ENCODE peak calls at places on chromosomes 16 and 17, in seven cellular contexts. One of them, this sample, is unnamed.
A peak's percentile ranks its signal among the peaks of the same experiment; 100 is the strongest.

GRCh38 chr16:30351586-30352419 is 3.3 kb downstream of the CD2BP2 start:
- DNase-seq in NCI-H146: no peak
- DNase-seq in amniotic stem cell: peak; percentile 33
- DNase-seq in left colon: no peak
- DNase-seq in stimulated activated CD4-positive, alpha-beta T cell treated with anti-CD3 and anti-CD28 coated beads, Interleukin-1b, Interleukin-23, amount 100 ng/mL, for 24 hours: no peak
- DNase-seq in HuH-7: no peak
- DNase-seq in immature natural killer cell: no peak
- DNase-seq in this sample: no peak

GRCh38 chr16:77459534-77460412 is 24.9 kb upstream of the ADAMTS18 start:
- DNase-seq in NCI-H146: no peak
- DNase-seq in amniotic stem cell: no peak
- DNase-seq in left colon: no peak
- DNase-seq in stimulated activated CD4-positive, alpha-beta T cell treated with anti-CD3 and anti-CD28 coated beads, Interleukin-1b, Interleukin-23, amount 100 ng/mL, for 24 hours: no peak
- DNase-seq in HuH-7: no peak
- DNase-seq in immature natural killer cell: no peak
- DNase-seq in this sample: no peak

GRCh38 chr17:17906418-17907215 is 65.6 kb downstream of the TOM1L2 start:
- DNase-seq in NCI-H146: no peak
- DNase-seq in amniotic stem cell: no peak
- DNase-seq in left colon: no peak
- DNase-seq in stimulated activated CD4-positive, alpha-beta T cell treated with anti-CD3 and anti-CD28 coated beads, Interleukin-1b, Interleukin-23, amount 100 ng/mL, for 24 hours: no peak
- DNase-seq in HuH-7: no peak
- DNase-seq in immature natural killer cell: no peak
- DNase-seq in this sample: no peak

GRCh38 chr16:82701302-82702022 is 74.7 kb downstream of the CDH13 start:
- DNase-seq in NCI-H146: no peak
- DNase-seq in amniotic stem cell: no peak
- DNase-seq in left colon: no peak
- DNase-seq in stimulated activated CD4-positive, alpha-beta T cell treated with anti-CD3 and anti-CD28 coated beads, Interleukin-1b, Interleukin-23, amount 100 ng/mL, for 24 hours: no peak
- DNase-seq in HuH-7: no peak
- DNase-seq in immature natural killer cell: no peak
- DNase-seq in this sample: no peak

GRCh38 chr16:77700846-77701245 is 21.5 kb upstream of the NUDT7 start:
- DNase-seq in NCI-H146: no peak
- DNase-seq in amniotic stem cell: no peak
- DNase-seq in left colon: no peak
- DNase-seq in stimulated activated CD4-positive, alpha-beta T cell treated with anti-CD3 and anti-CD28 coated beads, Interleukin-1b, Interleukin-23, amount 100 ng/mL, for 24 hours: no peak
- DNase-seq in HuH-7: no peak
- DNase-seq in immature natural killer cell: no peak
- DNase-seq in this sample: no peak

GRCh38 chr16:9060225-9060624 is 31.2 kb upstream of the HAPSTR1 start:
- DNase-seq in NCI-H146: no peak
- DNase-seq in amniotic stem cell: no peak
- DNase-seq in left colon: no peak
- DNase-seq in stimulated activated CD4-positive, alpha-beta T cell treated with anti-CD3 and anti-CD28 coated beads, Interleukin-1b, Interleukin-23, amount 100 ng/mL, for 24 hours: no peak
- DNase-seq in HuH-7: no peak
- DNase-seq in immature natural killer cell: no peak
- DNase-seq in this sample: no peak

GRCh38 chr17:36878216-36878615 is 59.1 kb upstream of the LHX1 start:
- DNase-seq in NCI-H146: no peak
- DNase-seq in amniotic stem cell: no peak
- DNase-seq in left colon: no peak
- DNase-seq in stimulated activated CD4-positive, alpha-beta T cell treated with anti-CD3 and anti-CD28 coated beads, Interleukin-1b, Interleukin-23, amount 100 ng/mL, for 24 hours: no peak
- DNase-seq in HuH-7: no peak
- DNase-seq in immature natural killer cell: no peak
- DNase-seq in this sample: no peak

GRCh38 chr17:78933025-78933958 is 8.1 kb upstream of the TIMP2 start:
- DNase-seq in NCI-H146: peak; percentile 53
- DNase-seq in amniotic stem cell: peak; percentile 89
- DNase-seq in left colon: peak; percentile 24
- DNase-seq in stimulated activated CD4-positive, alpha-beta T cell treated with anti-CD3 and anti-CD28 coated beads, Interleukin-1b, Interleukin-23, amount 100 ng/mL, for 24 hours: no peak
- DNase-seq in HuH-7: no peak
- DNase-seq in immature natural killer cell: peak; percentile 25
- DNase-seq in this sample: peak; percentile 84

GRCh38 chr16:71344315-71344905 is 14.1 kb upstream of the CALB2 start:
- DNase-seq in NCI-H146: peak; percentile 36
- DNase-seq in amniotic stem cell: no peak
- DNase-seq in left colon: no peak
- DNase-seq in stimulated activated CD4-positive, alpha-beta T cell treated with anti-CD3 and anti-CD28 coated beads, Interleukin-1b, Interleukin-23, amount 100 ng/mL, for 24 hours: no peak
- DNase-seq in HuH-7: no peak
- DNase-seq in immature natural killer cell: no peak
- DNase-seq in this sample: no peak

GRCh38 chr17:78128616-78129384 is at the start of gene TMC6:
- DNase-seq in NCI-H146: peak; percentile 93
- DNase-seq in amniotic stem cell: no peak
- DNase-seq in left colon: peak; percentile 84
- DNase-seq in stimulated activated CD4-positive, alpha-beta T cell treated with anti-CD3 and anti-CD28 coated beads, Interleukin-1b, Interleukin-23, amount 100 ng/mL, for 24 hours: no peak
- DNase-seq in HuH-7: peak; percentile 93
- DNase-seq in immature natural killer cell: peak; percentile 79
- DNase-seq in this sample: peak; percentile 84

GRCh38 chr17:32927724-32928526 is at the start of gene TMEM98:
- DNase-seq in NCI-H146: peak; percentile 53
- DNase-seq in amniotic stem cell: no peak
- DNase-seq in left colon: peak; percentile 67
- DNase-seq in stimulated activated CD4-positive, alpha-beta T cell treated with anti-CD3 and anti-CD28 coated beads, Interleukin-1b, Interleukin-23, amount 100 ng/mL, for 24 hours: no peak
- DNase-seq in HuH-7: peak; percentile 50
- DNase-seq in immature natural killer cell: no peak
- DNase-seq in this sample: no peak

GRCh38 chr17:79852748-79853147 is 13.5 kb upstream of the CBX4 start:
- DNase-seq in NCI-H146: no peak
- DNase-seq in amniotic stem cell: no peak
- DNase-seq in left colon: no peak
- DNase-seq in stimulated activated CD4-positive, alpha-beta T cell treated with anti-CD3 and anti-CD28 coated beads, Interleukin-1b, Interleukin-23, amount 100 ng/mL, for 24 hours: no peak
- DNase-seq in HuH-7: no peak
- DNase-seq in immature natural killer cell: no peak
- DNase-seq in this sample: no peak

GRCh38 chr16:81693467-81694303 is 85.4 kb upstream of the PLCG2 start:
- DNase-seq in NCI-H146: no peak
- DNase-seq in amniotic stem cell: no peak
- DNase-seq in left colon: no peak
- DNase-seq in stimulated activated CD4-positive, alpha-beta T cell treated with anti-CD3 and anti-CD28 coated beads, Interleukin-1b, Interleukin-23, amount 100 ng/mL, for 24 hours: no peak
- DNase-seq in HuH-7: no peak
- DNase-seq in immature natural killer cell: no peak
- DNase-seq in this sample: no peak

GRCh38 chr16:85316944-85317343 is 204.7 kb upstream of the CIBAR2 start:
- DNase-seq in NCI-H146: no peak
- DNase-seq in amniotic stem cell: no peak
- DNase-seq in left colon: no peak
- DNase-seq in stimulated activated CD4-positive, alpha-beta T cell treated with anti-CD3 and anti-CD28 coated beads, Interleukin-1b, Interleukin-23, amount 100 ng/mL, for 24 hours: no peak
- DNase-seq in HuH-7: no peak
- DNase-seq in immature natural killer cell: no peak
- DNase-seq in this sample: no peak

GRCh38 chr16:67185003-67185865 is 1.5 kb upstream of the MATCAP1 start:
- DNase-seq in NCI-H146: peak; percentile 76
- DNase-seq in amniotic stem cell: peak; percentile 89
- DNase-seq in left colon: peak; percentile 97
- DNase-seq in stimulated activated CD4-positive, alpha-beta T cell treated with anti-CD3 and anti-CD28 coated beads, Interleukin-1b, Interleukin-23, amount 100 ng/mL, for 24 hours: peak; percentile 74
- DNase-seq in HuH-7: peak; percentile 90
- DNase-seq in immature natural killer cell: peak; percentile 79
- DNase-seq in this sample: peak; percentile 79

GRCh38 chr17:4573682-4574081 is 10.6 kb upstream of the SMTNL2 start:
- DNase-seq in NCI-H146: no peak
- DNase-seq in amniotic stem cell: no peak
- DNase-seq in left colon: no peak
- DNase-seq in stimulated activated CD4-positive, alpha-beta T cell treated with anti-CD3 and anti-CD28 coated beads, Interleukin-1b, Interleukin-23, amount 100 ng/mL, for 24 hours: peak; percentile 60
- DNase-seq in HuH-7: no peak
- DNase-seq in immature natural killer cell: no peak
- DNase-seq in this sample: no peak

GRCh38 chr16:85377388-85378144 is 235.6 kb upstream of the GSE1 start:
- DNase-seq in NCI-H146: no peak
- DNase-seq in amniotic stem cell: no peak
- DNase-seq in left colon: no peak
- DNase-seq in stimulated activated CD4-positive, alpha-beta T cell treated with anti-CD3 and anti-CD28 coated beads, Interleukin-1b, Interleukin-23, amount 100 ng/mL, for 24 hours: no peak
- DNase-seq in HuH-7: no peak
- DNase-seq in immature natural killer cell: no peak
- DNase-seq in this sample: no peak

GRCh38 chr17:60468371-60468770 is 46.1 kb downstream of the CHCT1 start:
- DNase-seq in NCI-H146: peak; percentile 0
- DNase-seq in amniotic stem cell: no peak
- DNase-seq in left colon: no peak
- DNase-seq in stimulated activated CD4-positive, alpha-beta T cell treated with anti-CD3 and anti-CD28 coated beads, Interleukin-1b, Interleukin-23, amount 100 ng/mL, for 24 hours: no peak
- DNase-seq in HuH-7: no peak
- DNase-seq in immature natural killer cell: no peak
- DNase-seq in this sample: no peak

GRCh38 chr16:57469046-57469445 is 6.6 kb downstream of the POLR2C start:
- DNase-seq in NCI-H146: no peak
- DNase-seq in amniotic stem cell: no peak
- DNase-seq in left colon: no peak
- DNase-seq in stimulated activated CD4-positive, alpha-beta T cell treated with anti-CD3 and anti-CD28 coated beads, Interleukin-1b, Interleukin-23, amount 100 ng/mL, for 24 hours: no peak
- DNase-seq in HuH-7: no peak
- DNase-seq in immature natural killer cell: no peak
- DNase-seq in this sample: no peak

GRCh38 chr16:50469121-50469743 is 79.0 kb upstream of the NKD1 start:
- DNase-seq in NCI-H146: no peak
- DNase-seq in amniotic stem cell: no peak
- DNase-seq in left colon: no peak
- DNase-seq in stimulated activated CD4-positive, alpha-beta T cell treated with anti-CD3 and anti-CD28 coated beads, Interleukin-1b, Interleukin-23, amount 100 ng/mL, for 24 hours: no peak
- DNase-seq in HuH-7: no peak
- DNase-seq in immature natural killer cell: no peak
- DNase-seq in this sample: no peak

GRCh38 chr17:1651559-1651844 is 1.8 kb upstream of the RILP start:
- DNase-seq in NCI-H146: no peak
- DNase-seq in amniotic stem cell: no peak
- DNase-seq in left colon: no peak
- DNase-seq in stimulated activated CD4-positive, alpha-beta T cell treated with anti-CD3 and anti-CD28 coated beads, Interleukin-1b, Interleukin-23, amount 100 ng/mL, for 24 hours: no peak
- DNase-seq in HuH-7: no peak
- DNase-seq in immature natural killer cell: no peak
- DNase-seq in this sample: no peak

GRCh38 chr16:63976345-63976744 is 1145.5 kb downstream of the CDH11 start:
- DNase-seq in NCI-H146: no peak
- DNase-seq in amniotic stem cell: no peak
- DNase-seq in left colon: no peak
- DNase-seq in stimulated activated CD4-positive, alpha-beta T cell treated with anti-CD3 and anti-CD28 coated beads, Interleukin-1b, Interleukin-23, amount 100 ng/mL, for 24 hours: no peak
- DNase-seq in HuH-7: no peak
- DNase-seq in immature natural killer cell: no peak
- DNase-seq in this sample: no peak

GRCh38 chr16:30926333-30926811 is 3.0 kb downstream of the FBXL19 start:
- DNase-seq in NCI-H146: no peak
- DNase-seq in amniotic stem cell: no peak
- DNase-seq in left colon: no peak
- DNase-seq in stimulated activated CD4-positive, alpha-beta T cell treated with anti-CD3 and anti-CD28 coated beads, Interleukin-1b, Interleukin-23, amount 100 ng/mL, for 24 hours: no peak
- DNase-seq in HuH-7: no peak
- DNase-seq in immature natural killer cell: no peak
- DNase-seq in this sample: no peak

GRCh38 chr17:49633250-49633649 is 44.6 kb downstream of the SPOP start:
- DNase-seq in NCI-H146: no peak
- DNase-seq in amniotic stem cell: no peak
- DNase-seq in left colon: no peak
- DNase-seq in stimulated activated CD4-positive, alpha-beta T cell treated with anti-CD3 and anti-CD28 coated beads, Interleukin-1b, Interleukin-23, amount 100 ng/mL, for 24 hours: no peak
- DNase-seq in HuH-7: no peak
- DNase-seq in immature natural killer cell: no peak
- DNase-seq in this sample: no peak

GRCh38 chr17:37725601-37726146 is 19.2 kb downstream of the HNF1B start:
- DNase-seq in NCI-H146: no peak
- DNase-seq in amniotic stem cell: no peak
- DNase-seq in left colon: peak; percentile 76
- DNase-seq in stimulated activated CD4-positive, alpha-beta T cell treated with anti-CD3 and anti-CD28 coated beads, Interleukin-1b, Interleukin-23, amount 100 ng/mL, for 24 hours: no peak
- DNase-seq in HuH-7: peak; percentile 50
- DNase-seq in immature natural killer cell: no peak
- DNase-seq in this sample: no peak

GRCh38 chr17:1391577-1391976 is 8.4 kb downstream of the YWHAE start:
- DNase-seq in NCI-H146: no peak
- DNase-seq in amniotic stem cell: no peak
- DNase-seq in left colon: no peak
- DNase-seq in stimulated activated CD4-positive, alpha-beta T cell treated with anti-CD3 and anti-CD28 coated beads, Interleukin-1b, Interleukin-23, amount 100 ng/mL, for 24 hours: no peak
- DNase-seq in HuH-7: no peak
- DNase-seq in immature natural killer cell: no peak
- DNase-seq in this sample: no peak

GRCh38 chr16:20969386-20969785 is 68.8 kb downstream of the LYRM1 start:
- DNase-seq in NCI-H146: no peak
- DNase-seq in amniotic stem cell: no peak
- DNase-seq in left colon: no peak
- DNase-seq in stimulated activated CD4-positive, alpha-beta T cell treated with anti-CD3 and anti-CD28 coated beads, Interleukin-1b, Interleukin-23, amount 100 ng/mL, for 24 hours: no peak
- DNase-seq in HuH-7: no peak
- DNase-seq in immature natural killer cell: no peak
- DNase-seq in this sample: no peak

GRCh38 chr17:53919356-53919755 is 96.6 kb downstream of the KIF2B start:
- DNase-seq in NCI-H146: no peak
- DNase-seq in amniotic stem cell: no peak
- DNase-seq in left colon: no peak
- DNase-seq in stimulated activated CD4-positive, alpha-beta T cell treated with anti-CD3 and anti-CD28 coated beads, Interleukin-1b, Interleukin-23, amount 100 ng/mL, for 24 hours: no peak
- DNase-seq in HuH-7: no peak
- DNase-seq in immature natural killer cell: no peak
- DNase-seq in this sample: no peak

GRCh38 chr17:65518256-65518655 is 43.2 kb downstream of the AXIN2 start:
- DNase-seq in NCI-H146: no peak
- DNase-seq in amniotic stem cell: no peak
- DNase-seq in left colon: no peak
- DNase-seq in stimulated activated CD4-positive, alpha-beta T cell treated with anti-CD3 and anti-CD28 coated beads, Interleukin-1b, Interleukin-23, amount 100 ng/mL, for 24 hours: no peak
- DNase-seq in HuH-7: no peak
- DNase-seq in immature natural killer cell: no peak
- DNase-seq in this sample: no peak

GRCh38 chr17:36507266-36507665 is 20.8 kb downstream of the ZNHIT3 start:
- DNase-seq in NCI-H146: no peak
- DNase-seq in amniotic stem cell: no peak
- DNase-seq in left colon: no peak
- DNase-seq in stimulated activated CD4-positive, alpha-beta T cell treated with anti-CD3 and anti-CD28 coated beads, Interleukin-1b, Interleukin-23, amount 100 ng/mL, for 24 hours: no peak
- DNase-seq in HuH-7: no peak
- DNase-seq in immature natural killer cell: no peak
- DNase-seq in this sample: no peak

GRCh38 chr16:55668337-55669281 is 12.8 kb downstream of the SLC6A2 start:
- DNase-seq in NCI-H146: no peak
- DNase-seq in amniotic stem cell: no peak
- DNase-seq in left colon: no peak
- DNase-seq in stimulated activated CD4-positive, alpha-beta T cell treated with anti-CD3 and anti-CD28 coated beads, Interleukin-1b, Interleukin-23, amount 100 ng/mL, for 24 hours: no peak
- DNase-seq in HuH-7: no peak
- DNase-seq in immature natural killer cell: no peak
- DNase-seq in this sample: no peak

GRCh38 chr16:4097826-4098240 is 18.4 kb downstream of the ADCY9 start:
- DNase-seq in NCI-H146: no peak
- DNase-seq in amniotic stem cell: no peak
- DNase-seq in left colon: no peak
- DNase-seq in stimulated activated CD4-positive, alpha-beta T cell treated with anti-CD3 and anti-CD28 coated beads, Interleukin-1b, Interleukin-23, amount 100 ng/mL, for 24 hours: no peak
- DNase-seq in HuH-7: no peak
- DNase-seq in immature natural killer cell: no peak
- DNase-seq in this sample: no peak

GRCh38 chr16:57810197-57811024 is 8.1 kb upstream of the KIFC3 start:
- DNase-seq in NCI-H146: peak; percentile 68
- DNase-seq in amniotic stem cell: no peak
- DNase-seq in left colon: peak; percentile 81
- DNase-seq in stimulated activated CD4-positive, alpha-beta T cell treated with anti-CD3 and anti-CD28 coated beads, Interleukin-1b, Interleukin-23, amount 100 ng/mL, for 24 hours: peak; percentile 46
- DNase-seq in HuH-7: peak; percentile 64
- DNase-seq in immature natural killer cell: peak; percentile 86
- DNase-seq in this sample: peak; percentile 95